ENCODE peak calls at places on chromosomes 13 and 19, in nine cellular contexts. S is adrenal gland, R is mammary epithelial cell, O is lung, M is endodermal cell, K is DND-41, Q is dorsolateral prefrontal cortex, G is Peyer's patch, X is IMR-90. L is an unnamed sample.

GRCh38 chr19:38701455-38702063 is 42.7 kb downstream of the CAPN12 start:
- DNase-seq in X (peak), S (no peak), R (no peak), M (no peak), Q (no peak), G (peak), K (no peak), O (no peak), L (no peak)

GRCh38 chr13:101026736-101027398 is 352.3 kb upstream of the TMTC4 start:
- DNase-seq in O (no peak), R (no peak), G (no peak), M (no peak), X (no peak), K (no peak), S (no peak), Q (no peak), L (no peak)

GRCh38 chr13:53758946-53759345 is 730.3 kb downstream of the OLFM4 start:
- DNase-seq in S (no peak), X (no peak), M (no peak), K (no peak), Q (no peak), G (no peak), R (no peak), O (no peak), L (no peak)

GRCh38 chr13:45434556-45435371 is 16.6 kb upstream of the SLC25A30 start:
- DNase-seq in K (no peak), X (no peak), O (no peak), R (no peak), S (no peak), G (no peak), M (no peak), Q (no peak), L (no peak)

GRCh38 chr19:44847144-44848035 is 1.3 kb downstream of the NECTIN2 start:
- DNase-seq in R (peak), S (peak), O (peak), X (peak), Q (no peak), M (peak), K (no peak), G (peak), L (no peak)

GRCh38 chr13:29934531-29935308 is 84.3 kb upstream of the UBL3 start:
- DNase-seq in R (no peak), M (no peak), X (no peak), S (no peak), G (no peak), Q (no peak), K (no peak), O (no peak), L (peak)

GRCh38 chr19:13588953-13589833 is 82.9 kb upstream of the CACNA1A start:
- DNase-seq in M (peak), X (peak), S (peak), G (peak), K (peak), Q (peak), R (peak), O (peak), L (peak)

GRCh38 chr13:20258208-20258962 is 26.3 kb upstream of the GJB6 start:
- DNase-seq in K (no peak), R (peak), Q (no peak), S (no peak), X (no peak), M (no peak), O (no peak), G (no peak), L (no peak)

GRCh38 chr19:41886761-41887710 is 4.1 kb downstream of the ARHGEF1 start:
- DNase-seq in R (peak), X (no peak), M (no peak), S (no peak), G (no peak), O (no peak), Q (no peak), K (peak), L (peak)

GRCh38 chr13:109180905-109181425 is 551.6 kb downstream of the MYO16 start:
- DNase-seq in K (no peak), G (no peak), Q (no peak), O (no peak), S (no peak), X (peak), M (no peak), R (peak), L (no peak)

GRCh38 chr19:1055028-1055425 is 11.9 kb upstream of the ARHGAP45 start:
- DNase-seq in G (peak), X (no peak), S (no peak), R (no peak), Q (no peak), O (no peak), K (no peak), M (no peak), L (no peak)

GRCh38 chr19:1055886-1056620 is 10.9 kb upstream of the ARHGAP45 start:
- DNase-seq in X (no peak), Q (no peak), O (no peak), S (no peak), K (no peak), M (no peak), G (no peak), R (no peak), L (no peak)

GRCh38 chr19:1058112-1058511 is 8.9 kb upstream of the ARHGAP45 start:
- DNase-seq in S (no peak), R (no peak), M (no peak), K (no peak), O (no peak), X (no peak), G (no peak), Q (no peak), L (no peak)

GRCh38 chr19:1054102-1055027 is 12.6 kb upstream of the ARHGAP45 start:
- DNase-seq in Q (no peak), M (no peak), R (no peak), X (no peak), S (no peak), O (no peak), K (no peak), G (peak), L (no peak)

GRCh38 chr19:1057185-1057857 is 9.6 kb upstream of the ARHGAP45 start:
- DNase-seq in O (no peak), M (peak), X (peak), R (peak), K (peak), G (no peak), S (no peak), Q (no peak), L (peak)
- TF ChIP-seq CTCF in O (no peak), M (peak), X (no peak), R (peak), K (no peak), G (no peak), S (peak), Q (no peak), L (peak)

GRCh38 chr13:31947506-31947905 is 84.1 kb upstream of the FRY start:
- DNase-seq in K (no peak), G (no peak), M (no peak), O (no peak), S (no peak), R (no peak), Q (no peak), X (no peak), L (no peak)
- H3K4me3 ChIP-seq in K (no peak), G (no peak), M (peak), O (no peak), S (no peak), R (no peak), Q (no peak), X (no peak), L (no peak)

DNA sequence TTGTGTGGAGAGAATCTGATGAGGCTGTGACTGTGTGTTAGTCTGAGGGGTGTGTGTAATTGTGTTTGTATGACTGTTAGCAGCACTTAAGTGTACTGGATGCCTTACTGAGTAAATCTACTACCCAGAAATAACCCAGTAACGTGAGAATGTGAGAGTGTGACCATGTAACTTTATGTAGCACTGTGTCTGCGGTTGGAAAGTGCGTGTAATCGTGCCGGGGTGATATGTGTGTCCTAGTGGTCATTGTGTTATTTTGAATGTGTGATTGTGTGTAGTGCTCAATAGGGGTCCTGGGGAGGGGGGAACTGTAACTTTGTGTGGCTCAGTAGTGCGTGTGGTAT is 550 bp downstream of the ZNF383 start:
- DNase-seq in R (no peak), G (no peak), X (peak), S (no peak), O (no peak), Q (no peak), K (no peak), M (no peak), L (peak)
- TF ChIP-seq CTCF in R (no peak), G (no peak), X (no peak), S (no peak), O (no peak), Q (no peak), K (no peak), M (no peak), L (no peak)

GRCh38 chr19:1754651-1755466 is 1.6 kb downstream of the ONECUT3 start:
- DNase-seq in M (peak), Q (no peak), X (no peak), S (no peak), O (no peak), R (peak), G (no peak), K (no peak), L (peak)

GRCh38 chr19:1753730-1754442 is 580 bp downstream of the ONECUT3 start:
- DNase-seq in X (no peak), S (no peak), Q (no peak), G (no peak), M (no peak), K (no peak), R (no peak), O (no peak), L (no peak)

GRCh38 chr19:1752009-1752756 is 1.1 kb upstream of the ONECUT3 start:
- DNase-seq in M (no peak), Q (no peak), O (no peak), S (no peak), K (no peak), R (no peak), X (no peak), G (no peak), L (no peak)

GRCh38 chr19:1751367-1752008 is 1.8 kb upstream of the ONECUT3 start:
- DNase-seq in R (no peak), G (no peak), K (no peak), S (no peak), O (no peak), X (no peak), M (no peak), Q (no peak), L (no peak)

GRCh38 chr19:1752757-1753728 is at the start of gene ONECUT3:
- DNase-seq in X (no peak), Q (no peak), S (no peak), M (peak), K (no peak), O (no peak), G (no peak), R (no peak), L (no peak)
- H3K4me3 ChIP-seq in X (no peak), Q (no peak), S (no peak), M (no peak), K (no peak), O (no peak), G (no peak), R (no peak), L (no peak)

GRCh38 chr19:58372311-58373133 is 8.3 kb downstream of the ZNF837 start:
- DNase-seq in G (no peak), O (peak), M (peak), Q (no peak), R (no peak), K (no peak), S (no peak), X (no peak), L (no peak)
- TF ChIP-seq CTCF in G (no peak), O (no peak), M (peak), Q (no peak), R (no peak), K (no peak), S (peak), X (peak), L (no peak)

DNA sequence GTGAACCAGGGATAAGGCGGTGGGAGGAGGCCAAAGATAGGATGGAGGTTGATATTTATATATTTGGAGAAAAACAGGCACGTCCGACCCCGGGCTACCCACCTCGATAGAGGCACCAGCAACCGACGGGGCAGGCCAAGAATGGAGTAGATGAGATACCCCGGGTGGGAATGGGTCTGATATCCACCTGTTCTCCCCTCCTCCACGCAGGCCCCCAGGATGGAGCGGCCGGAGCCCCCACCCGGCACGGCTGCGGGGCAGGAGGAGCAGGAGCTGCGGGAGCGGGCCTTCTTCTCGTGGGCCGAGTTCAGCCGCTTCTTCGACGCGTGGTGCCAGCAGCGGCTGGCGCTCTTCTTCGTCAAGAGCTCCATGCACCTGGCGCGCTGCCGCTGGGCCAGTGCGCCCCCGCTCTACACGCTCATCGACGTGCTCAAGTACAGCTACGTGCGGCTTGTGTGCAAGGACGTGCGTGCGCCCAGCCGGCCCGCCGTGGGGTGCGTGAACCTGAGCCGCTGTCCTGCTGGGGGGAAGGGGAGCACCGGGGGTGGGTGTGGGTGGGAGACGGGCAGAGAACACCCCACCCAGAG is 1.2 kb downstream of the ZSWIM9 start:
- DNase-seq in K (no peak), Q (no peak), G (no peak), R (no peak), S (no peak), M (no peak), X (no peak), O (no peak), L (no peak)
- H3K4me3 ChIP-seq in K (no peak), Q (peak), G (no peak), R (no peak), S (no peak), M (peak), X (peak), O (no peak), L (peak)

GRCh38 chr13:82330499-82330898 is 1551.8 kb downstream of the SLITRK1 start:
- DNase-seq in R (peak), S (no peak), Q (no peak), K (no peak), X (no peak), G (no peak), M (no peak), O (no peak), L (peak)
- TF ChIP-seq CTCF in R (peak), S (peak), Q (no peak), K (peak), X (no peak), G (no peak), M (peak), O (no peak), L (peak)

GRCh38 chr19:6737873-6738725 is 719 bp upstream of the GPR108 start:
- DNase-seq in X (peak), Q (peak), O (peak), R (peak), M (no peak), K (peak), S (peak), G (peak), L (peak)

GRCh38 chr19:6740589-6741348 is 1.3 kb downstream of the TRIP10 start:
- DNase-seq in S (no peak), R (peak), G (peak), O (peak), M (peak), Q (no peak), X (peak), K (no peak), L (peak)

GRCh38 chr19:6739884-6740588 is 556 bp downstream of the TRIP10 start:
- DNase-seq in G (peak), X (no peak), M (peak), R (peak), S (no peak), O (no peak), K (no peak), Q (no peak), L (peak)

GRCh38 chr19:6738726-6739389 is 622 bp upstream of the TRIP10 start:
- DNase-seq in Q (no peak), M (peak), G (peak), K (no peak), R (peak), O (peak), S (peak), X (peak), L (peak)

DNA sequence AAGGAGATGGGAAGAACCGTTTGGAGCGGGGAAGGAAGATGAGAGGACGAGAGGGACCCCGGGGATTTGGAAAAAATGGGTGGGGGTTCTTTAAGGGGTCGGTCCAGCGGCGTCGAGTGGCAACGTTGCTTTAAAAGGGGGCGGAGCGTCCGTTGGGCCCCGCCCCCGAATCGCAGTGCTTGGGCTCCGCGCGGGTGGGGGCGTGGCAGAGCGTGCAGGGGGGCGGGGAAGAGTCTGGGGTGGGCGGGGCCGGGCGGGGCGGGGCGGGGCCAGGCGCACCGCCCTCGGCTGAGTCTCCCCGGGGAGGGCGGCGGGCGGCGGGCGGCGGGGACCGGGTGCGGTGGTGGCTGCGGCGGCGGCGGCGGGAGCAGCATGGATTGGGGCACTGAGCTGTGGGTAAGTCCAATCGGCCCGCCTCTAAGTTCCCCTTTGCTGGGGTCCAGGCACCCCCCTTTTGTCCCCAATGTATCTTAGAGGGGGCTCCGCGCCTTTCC is at the start of gene TRIP10:
- DNase-seq in R (peak), M (peak), S (peak), O (peak), X (peak), G (peak), K (peak), Q (peak), L (peak)
- H3K4me3 ChIP-seq in R (peak), M (peak), S (peak), O (peak), X (peak), G (peak), K (peak), Q (peak), L (peak)

GRCh38 chr13:113026391-113026910 is 57.4 kb downstream of the MCF2L start:
- DNase-seq in X (no peak), O (no peak), R (no peak), K (no peak), S (no peak), G (no peak), M (no peak), Q (no peak), L (no peak)
- TF ChIP-seq CTCF in X (no peak), O (no peak), R (no peak), K (no peak), S (no peak), G (no peak), M (no peak), Q (no peak), L (no peak)

GRCh38 chr19:43563816-43564215 is 11.5 kb downstream of the XRCC1 start:
- DNase-seq in R (no peak), O (no peak), X (no peak), Q (no peak), S (no peak), K (no peak), G (no peak), M (no peak), L (no peak)
- H3K4me3 ChIP-seq in R (no peak), O (no peak), X (no peak), Q (no peak), S (no peak), K (no peak), G (no peak), M (no peak), L (no peak)

L was measured in GM12865.